ENCODE peak calls at places on chromosome 2, in seven cellular contexts. One of them, this sample, is unnamed.

GRCh38 chr2:27249891-27250651 is 12.8 kb downstream of the SLC30A3 start:
- DNase-seq in mammary epithelial cell: no peak
- DNase-seq in MM.1S: peak; percentile 50
- DNase-seq in HCT116: peak; percentile 23
- DNase-seq in PC-3: peak; percentile 36
- DNase-seq in Karpas-422: peak; percentile 90
- DNase-seq in neural progenitor cell: peak; percentile 90
- DNase-seq in this sample: no peak

GRCh38 chr2:17252258-17252657 is 266.0 kb downstream of the RAD51AP2 start:
- DNase-seq in mammary epithelial cell: no peak
- DNase-seq in MM.1S: no peak
- DNase-seq in HCT116: no peak
- DNase-seq in PC-3: no peak
- DNase-seq in Karpas-422: no peak
- DNase-seq in neural progenitor cell: no peak
- DNase-seq in this sample: no peak

GRCh38 chr2:74391209-74391579 is 11.1 kb upstream of the DCTN1 start:
- DNase-seq in mammary epithelial cell: peak; percentile 34
- DNase-seq in MM.1S: peak; percentile 15
- DNase-seq in HCT116: no peak
- DNase-seq in PC-3: peak; percentile 20
- DNase-seq in Karpas-422: peak; percentile 75
- DNase-seq in neural progenitor cell: no peak
- DNase-seq in this sample: no peak

GRCh38 chr2:144349674-144350073 is 170.2 kb downstream of the ZEB2 start:
- DNase-seq in mammary epithelial cell: no peak
- DNase-seq in MM.1S: no peak
- DNase-seq in HCT116: no peak
- DNase-seq in PC-3: no peak
- DNase-seq in Karpas-422: no peak
- DNase-seq in neural progenitor cell: peak; percentile 27
- DNase-seq in this sample: no peak

GRCh38 chr2:109128466-109129355 is at the start of gene SH3RF3:
- DNase-seq in mammary epithelial cell: peak; percentile 65
- DNase-seq in MM.1S: peak; percentile 52
- DNase-seq in HCT116: no peak
- DNase-seq in PC-3: peak; percentile 50
- DNase-seq in Karpas-422: no peak
- DNase-seq in neural progenitor cell: peak; percentile 68
- DNase-seq in this sample: peak; percentile 43

GRCh38 chr2:62178741-62179271 is 17.1 kb upstream of the B3GNT2 start:
- DNase-seq in mammary epithelial cell: no peak
- DNase-seq in MM.1S: no peak
- DNase-seq in HCT116: no peak
- DNase-seq in PC-3: no peak
- DNase-seq in Karpas-422: no peak
- DNase-seq in neural progenitor cell: no peak
- DNase-seq in this sample: no peak

GRCh38 chr2:178681081-178681480 is 126.1 kb downstream of the TTN start:
- DNase-seq in mammary epithelial cell: no peak
- DNase-seq in MM.1S: no peak
- DNase-seq in HCT116: no peak
- DNase-seq in PC-3: no peak
- DNase-seq in Karpas-422: no peak
- DNase-seq in neural progenitor cell: no peak
- DNase-seq in this sample: no peak

GRCh38 chr2:205754924-205755321 is 72.6 kb downstream of the NRP2 start:
- DNase-seq in mammary epithelial cell: peak; percentile 49
- DNase-seq in MM.1S: no peak
- DNase-seq in HCT116: peak; percentile 62
- DNase-seq in PC-3: peak; percentile 71
- DNase-seq in Karpas-422: no peak
- DNase-seq in neural progenitor cell: peak; percentile 31
- DNase-seq in this sample: no peak

GRCh38 chr2:109341904-109342303 is 212.9 kb downstream of the SH3RF3 start:
- DNase-seq in mammary epithelial cell: no peak
- DNase-seq in MM.1S: no peak
- DNase-seq in HCT116: no peak
- DNase-seq in PC-3: no peak
- DNase-seq in Karpas-422: no peak
- DNase-seq in neural progenitor cell: no peak
- DNase-seq in this sample: no peak

GRCh38 chr2:164182116-164182637 is 439.1 kb downstream of the GRB14 start:
- DNase-seq in mammary epithelial cell: peak; percentile 17
- DNase-seq in MM.1S: no peak
- DNase-seq in HCT116: no peak
- DNase-seq in PC-3: no peak
- DNase-seq in Karpas-422: no peak
- DNase-seq in neural progenitor cell: peak; percentile 50
- DNase-seq in this sample: no peak

GRCh38 chr2:228094377-228094921 is 87.0 kb downstream of the SPHKAP start:
- DNase-seq in mammary epithelial cell: no peak
- DNase-seq in MM.1S: no peak
- DNase-seq in HCT116: no peak
- DNase-seq in PC-3: peak; percentile 65
- DNase-seq in Karpas-422: no peak
- DNase-seq in neural progenitor cell: no peak
- DNase-seq in this sample: no peak

GRCh38 chr2:21291281-21291825 is 167.6 kb downstream of the TDRD15 start:
- DNase-seq in mammary epithelial cell: no peak
- DNase-seq in MM.1S: no peak
- DNase-seq in HCT116: no peak
- DNase-seq in PC-3: no peak
- DNase-seq in Karpas-422: no peak
- DNase-seq in neural progenitor cell: peak; percentile 23
- DNase-seq in this sample: no peak

GRCh38 chr2:112661656-112662305 is 16.0 kb downstream of the SLC20A1 start:
- DNase-seq in mammary epithelial cell: no peak
- DNase-seq in MM.1S: no peak
- DNase-seq in HCT116: no peak
- DNase-seq in PC-3: peak; percentile 63
- DNase-seq in Karpas-422: no peak
- DNase-seq in neural progenitor cell: no peak
- DNase-seq in this sample: no peak

GRCh38 chr2:197239434-197239833 is 71.1 kb downstream of the ANKRD44 start:
- DNase-seq in mammary epithelial cell: no peak
- DNase-seq in MM.1S: peak; percentile 70
- DNase-seq in HCT116: no peak
- DNase-seq in PC-3: no peak
- DNase-seq in Karpas-422: no peak
- DNase-seq in neural progenitor cell: no peak
- DNase-seq in this sample: peak; percentile 16

GRCh38 chr2:152755029-152755428 is 36.6 kb downstream of the ARL6IP6 start:
- DNase-seq in mammary epithelial cell: peak; percentile 19
- DNase-seq in MM.1S: no peak
- DNase-seq in HCT116: no peak
- DNase-seq in PC-3: no peak
- DNase-seq in Karpas-422: no peak
- DNase-seq in neural progenitor cell: peak; percentile 62
- DNase-seq in this sample: no peak

GRCh38 chr2:59787095-59787494 is 766.4 kb downstream of the BCL11A start:
- DNase-seq in mammary epithelial cell: no peak
- DNase-seq in MM.1S: no peak
- DNase-seq in HCT116: no peak
- DNase-seq in PC-3: no peak
- DNase-seq in Karpas-422: no peak
- DNase-seq in neural progenitor cell: no peak
- DNase-seq in this sample: no peak

GRCh38 chr2:145158051-145158586 is 638.2 kb upstream of the ZEB2 start:
- DNase-seq in mammary epithelial cell: peak; percentile 60
- DNase-seq in MM.1S: no peak
- DNase-seq in HCT116: no peak
- DNase-seq in PC-3: peak; percentile 42
- DNase-seq in Karpas-422: no peak
- DNase-seq in neural progenitor cell: no peak
- DNase-seq in this sample: no peak

GRCh38 chr2:73418343-73418742 is 32.7 kb downstream of the ALMS1 start:
- DNase-seq in mammary epithelial cell: peak; percentile 46
- DNase-seq in MM.1S: no peak
- DNase-seq in HCT116: no peak
- DNase-seq in PC-3: no peak
- DNase-seq in Karpas-422: no peak
- DNase-seq in neural progenitor cell: no peak
- DNase-seq in this sample: no peak

GRCh38 chr2:237254911-237255578 is 158.9 kb downstream of the COL6A3 start:
- DNase-seq in mammary epithelial cell: peak; percentile 60
- DNase-seq in MM.1S: no peak
- DNase-seq in HCT116: no peak
- DNase-seq in PC-3: peak; percentile 63
- DNase-seq in Karpas-422: no peak
- DNase-seq in neural progenitor cell: no peak
- DNase-seq in this sample: no peak

GRCh38 chr2:48856144-48856543 is 100.6 kb upstream of the LHCGR start:
- DNase-seq in mammary epithelial cell: peak; percentile 21
- DNase-seq in MM.1S: no peak
- DNase-seq in HCT116: no peak
- DNase-seq in PC-3: no peak
- DNase-seq in Karpas-422: no peak
- DNase-seq in neural progenitor cell: no peak
- DNase-seq in this sample: no peak

GRCh38 chr2:8847400-8847799 is 10.0 kb upstream of the KIDINS220 start:
- DNase-seq in mammary epithelial cell: no peak
- DNase-seq in MM.1S: no peak
- DNase-seq in HCT116: no peak
- DNase-seq in PC-3: peak; percentile 33
- DNase-seq in Karpas-422: no peak
- DNase-seq in neural progenitor cell: no peak
- DNase-seq in this sample: no peak

GRCh38 chr2:235575904-235576303 is 82.1 kb downstream of the AGAP1 start:
- DNase-seq in mammary epithelial cell: no peak
- DNase-seq in MM.1S: no peak
- DNase-seq in HCT116: no peak
- DNase-seq in PC-3: no peak
- DNase-seq in Karpas-422: no peak
- DNase-seq in neural progenitor cell: no peak
- DNase-seq in this sample: no peak

GRCh38 chr2:240885980-240886565 is 9.9 kb downstream of the MAB21L4 start:
- DNase-seq in mammary epithelial cell: no peak
- DNase-seq in MM.1S: no peak
- DNase-seq in HCT116: no peak
- DNase-seq in PC-3: no peak
- DNase-seq in Karpas-422: no peak
- DNase-seq in neural progenitor cell: no peak
- DNase-seq in this sample: no peak

GRCh38 chr2:37587817-37588216 is 83.6 kb downstream of the CDC42EP3 start:
- DNase-seq in mammary epithelial cell: no peak
- DNase-seq in MM.1S: no peak
- DNase-seq in HCT116: no peak
- DNase-seq in PC-3: no peak
- DNase-seq in Karpas-422: no peak
- DNase-seq in neural progenitor cell: no peak
- DNase-seq in this sample: no peak
- H3K27ac ChIP-seq in mammary epithelial cell: peak overlapping the region; percentile 73
- H3K27ac ChIP-seq in MM.1S: no peak overlapping the region
- H3K27ac ChIP-seq in HCT116: peak overlapping the region; percentile 84
- H3K27ac ChIP-seq in PC-3: peak overlapping the region; percentile 90
- H3K27ac ChIP-seq in Karpas-422: no peak overlapping the region
- H3K27ac ChIP-seq in neural progenitor cell: no peak overlapping the region
- H3K27ac ChIP-seq in this sample: no peak overlapping the region

DNA sequence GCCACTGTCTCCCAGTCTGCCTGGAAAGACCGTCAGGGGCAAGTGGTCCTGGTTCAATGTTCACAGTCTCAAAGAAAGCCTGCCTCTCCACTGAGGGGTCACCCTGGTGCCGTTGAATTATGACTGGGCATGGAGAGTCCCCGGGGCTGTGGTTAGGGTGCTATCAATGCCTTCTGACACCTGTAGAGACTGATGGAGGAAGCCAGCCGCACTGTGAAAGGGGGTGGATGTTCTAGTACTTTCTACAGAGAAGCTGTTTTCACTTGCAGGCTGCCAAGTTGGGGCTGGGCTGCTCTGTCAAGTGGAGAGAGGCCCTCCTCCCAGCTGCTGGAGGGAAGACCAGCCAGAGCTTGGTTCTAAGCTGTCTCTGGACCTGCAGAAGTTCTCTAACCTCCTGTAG is 80.5 kb downstream of the BCL2L11 start:
- DNase-seq in mammary epithelial cell: no peak
- DNase-seq in MM.1S: no peak
- DNase-seq in HCT116: no peak
- DNase-seq in PC-3: no peak
- DNase-seq in Karpas-422: no peak
- DNase-seq in neural progenitor cell: no peak
- DNase-seq in this sample: no peak
- H3K9ac ChIP-seq in mammary epithelial cell: no peak overlapping the region
- H3K9ac ChIP-seq in MM.1S: no peak overlapping the region
- H3K9ac ChIP-seq in HCT116: no peak overlapping the region
- H3K9ac ChIP-seq in PC-3: no peak overlapping the region
- H3K9ac ChIP-seq in Karpas-422: no peak overlapping the region
- H3K9ac ChIP-seq in neural progenitor cell: no peak overlapping the region
- H3K9ac ChIP-seq in this sample: no peak overlapping the region

DNA sequence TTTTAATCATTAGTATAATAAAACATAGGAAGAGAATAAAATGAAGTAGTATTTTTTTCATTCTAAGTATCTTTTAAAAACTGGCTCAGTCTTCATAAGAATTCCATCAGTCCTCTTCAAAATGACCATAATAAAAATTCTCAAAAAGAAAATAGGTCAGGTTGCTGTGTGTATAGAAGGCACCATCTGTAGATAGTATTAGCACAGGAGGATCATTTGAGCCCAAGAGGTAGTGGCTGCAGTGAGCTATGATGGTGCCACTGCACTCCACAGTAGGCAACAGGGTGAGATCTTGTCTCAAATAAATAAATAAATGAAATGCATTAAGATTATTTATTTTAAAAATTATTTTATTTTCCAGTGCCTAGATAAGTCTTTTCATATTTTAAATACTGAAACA is 475.8 kb downstream of the ZNF804A start:
- DNase-seq in mammary epithelial cell: no peak
- DNase-seq in MM.1S: no peak
- DNase-seq in HCT116: no peak
- DNase-seq in PC-3: no peak
- DNase-seq in Karpas-422: no peak
- DNase-seq in neural progenitor cell: no peak
- DNase-seq in this sample: no peak
- H3K4me3 ChIP-seq in mammary epithelial cell: no peak overlapping the region
- H3K4me3 ChIP-seq in MM.1S: no peak overlapping the region
- H3K4me3 ChIP-seq in HCT116: no peak overlapping the region
- H3K4me3 ChIP-seq in PC-3: no peak overlapping the region
- H3K4me3 ChIP-seq in Karpas-422: no peak overlapping the region
- H3K4me3 ChIP-seq in neural progenitor cell: no peak overlapping the region
- H3K4me3 ChIP-seq in this sample: no peak overlapping the region

DNA sequence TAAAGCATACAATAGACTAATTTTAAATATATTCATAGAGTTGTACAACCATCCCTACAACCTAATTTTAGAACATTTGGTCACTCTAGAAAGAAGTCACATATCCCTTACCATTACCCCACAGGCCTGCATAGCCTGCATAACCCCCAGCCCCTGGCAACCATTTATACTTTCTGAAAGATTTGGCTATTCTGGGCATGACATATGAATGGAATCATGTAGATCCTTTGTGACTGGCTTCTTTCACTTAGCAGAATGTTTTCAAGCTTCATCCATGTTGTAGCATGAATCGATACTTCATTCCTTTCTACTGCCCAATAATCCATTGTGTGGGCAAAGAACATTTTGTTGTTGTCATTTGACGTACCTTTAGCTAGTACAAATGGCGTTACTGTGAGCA is 151.5 kb downstream of the WDSUB1 start:
- DNase-seq in mammary epithelial cell: no peak
- DNase-seq in MM.1S: no peak
- DNase-seq in HCT116: no peak
- DNase-seq in PC-3: no peak
- DNase-seq in Karpas-422: no peak
- DNase-seq in neural progenitor cell: no peak
- DNase-seq in this sample: no peak
- H3K27ac ChIP-seq in mammary epithelial cell: peak overlapping the region; percentile 45
- H3K27ac ChIP-seq in MM.1S: no peak overlapping the region
- H3K27ac ChIP-seq in HCT116: no peak overlapping the region
- H3K27ac ChIP-seq in PC-3: no peak overlapping the region
- H3K27ac ChIP-seq in Karpas-422: no peak overlapping the region
- H3K27ac ChIP-seq in neural progenitor cell: no peak overlapping the region
- H3K27ac ChIP-seq in this sample: no peak overlapping the region